ENCODE peak calls at places on chromosomes 4 and X, in five cellular contexts. One of them, this sample, is unnamed.

GRCh38 chr4:7634611-7635010 is 199.9 kb upstream of the PSAPL1 start:
- DNase-seq in fibroblast of the aortic adventitia: no peak
- DNase-seq in cardiac muscle cell: no peak
- DNase-seq in mammary epithelial cell: no peak
- DNase-seq in astrocyte of the spinal cord: no peak
- DNase-seq in this sample: no peak

GRCh38 chr4:14532436-14532835 is 469.8 kb upstream of the CPEB2 start:
- DNase-seq in fibroblast of the aortic adventitia: no peak
- DNase-seq in mammary epithelial cell: no peak
- DNase-seq in astrocyte of the spinal cord: no peak
- DNase-seq in cardiac muscle cell: no peak
- DNase-seq in this sample: no peak

GRCh38 chr4:88017516-88018302 is 10.3 kb downstream of the PKD2 start:
- DNase-seq in astrocyte of the spinal cord: peak
- DNase-seq in mammary epithelial cell: peak
- DNase-seq in cardiac muscle cell: no peak
- DNase-seq in fibroblast of the aortic adventitia: peak
- DNase-seq in this sample: peak

GRCh38 chrX:54446084-54446483 is 5.9 kb downstream of the TSR2 start:
- DNase-seq in fibroblast of the aortic adventitia: no peak
- DNase-seq in astrocyte of the spinal cord: no peak
- DNase-seq in mammary epithelial cell: no peak
- DNase-seq in cardiac muscle cell: no peak
- DNase-seq in this sample: no peak

GRCh38 chr4:153242848-153243324 is 38.6 kb downstream of the TRIM2 start:
- DNase-seq in fibroblast of the aortic adventitia: no peak
- DNase-seq in mammary epithelial cell: no peak
- DNase-seq in astrocyte of the spinal cord: no peak
- DNase-seq in cardiac muscle cell: no peak
- DNase-seq in this sample: no peak

GRCh38 chr4:54709281-54709854 is 51.6 kb downstream of the KIT start:
- DNase-seq in astrocyte of the spinal cord: no peak
- DNase-seq in cardiac muscle cell: no peak
- DNase-seq in fibroblast of the aortic adventitia: no peak
- DNase-seq in mammary epithelial cell: no peak
- DNase-seq in this sample: no peak

GRCh38 chr4:21819086-21819485 is 129.5 kb downstream of the KCNIP4 start:
- DNase-seq in cardiac muscle cell: peak
- DNase-seq in astrocyte of the spinal cord: peak
- DNase-seq in mammary epithelial cell: no peak
- DNase-seq in fibroblast of the aortic adventitia: peak
- DNase-seq in this sample: no peak

GRCh38 chrX:150143721-150144440 is 205.6 kb upstream of the EOLA2 start:
- DNase-seq in mammary epithelial cell: no peak
- DNase-seq in fibroblast of the aortic adventitia: no peak
- DNase-seq in cardiac muscle cell: no peak
- DNase-seq in astrocyte of the spinal cord: no peak
- DNase-seq in this sample: no peak

GRCh38 chr4:24763631-24764302 is 31.6 kb upstream of the SOD3 start:
- DNase-seq in mammary epithelial cell: peak
- DNase-seq in fibroblast of the aortic adventitia: peak
- DNase-seq in cardiac muscle cell: no peak
- DNase-seq in astrocyte of the spinal cord: no peak
- DNase-seq in this sample: peak

GRCh38 chr4:26058537-26058936 is 144.5 kb downstream of the SMIM20 start:
- DNase-seq in mammary epithelial cell: peak
- DNase-seq in fibroblast of the aortic adventitia: no peak
- DNase-seq in cardiac muscle cell: no peak
- DNase-seq in astrocyte of the spinal cord: no peak
- DNase-seq in this sample: no peak

GRCh38 chrX:101415180-101416130 is 7.4 kb downstream of the HNRNPH2 start:
- DNase-seq in fibroblast of the aortic adventitia: peak
- DNase-seq in mammary epithelial cell: peak
- DNase-seq in astrocyte of the spinal cord: peak
- DNase-seq in cardiac muscle cell: peak
- DNase-seq in this sample: no peak

GRCh38 chr4:54683616-54684346 is 26.0 kb downstream of the KIT start:
- DNase-seq in astrocyte of the spinal cord: peak
- DNase-seq in fibroblast of the aortic adventitia: peak
- DNase-seq in cardiac muscle cell: peak
- DNase-seq in mammary epithelial cell: peak
- DNase-seq in this sample: no peak

GRCh38 chrX:9144643-9145290 is 110.8 kb upstream of the FAM9B start:
- DNase-seq in cardiac muscle cell: no peak
- DNase-seq in mammary epithelial cell: no peak
- DNase-seq in fibroblast of the aortic adventitia: no peak
- DNase-seq in astrocyte of the spinal cord: no peak
- DNase-seq in this sample: no peak

GRCh38 chr4:6906046-6906445 is 3.6 kb upstream of the TBC1D14 start:
- DNase-seq in cardiac muscle cell: no peak
- DNase-seq in mammary epithelial cell: no peak
- DNase-seq in fibroblast of the aortic adventitia: no peak
- DNase-seq in astrocyte of the spinal cord: no peak
- DNase-seq in this sample: no peak

GRCh38 chr4:7420661-7421040 is 14.1 kb downstream of the PSAPL1 start:
- DNase-seq in astrocyte of the spinal cord: no peak
- DNase-seq in cardiac muscle cell: no peak
- DNase-seq in mammary epithelial cell: no peak
- DNase-seq in fibroblast of the aortic adventitia: no peak
- DNase-seq in this sample: no peak

GRCh38 chr4:2047031-2047660 is 12.0 kb upstream of the NAT8L start:
- DNase-seq in fibroblast of the aortic adventitia: no peak
- DNase-seq in mammary epithelial cell: no peak
- DNase-seq in cardiac muscle cell: no peak
- DNase-seq in astrocyte of the spinal cord: no peak
- DNase-seq in this sample: no peak

GRCh38 chrX:24494544-24495113 is 29.5 kb downstream of the PDK3 start:
- DNase-seq in fibroblast of the aortic adventitia: peak
- DNase-seq in astrocyte of the spinal cord: peak
- DNase-seq in cardiac muscle cell: no peak
- DNase-seq in mammary epithelial cell: peak
- DNase-seq in this sample: peak

GRCh38 chrX:109830704-109831206 is 97.7 kb upstream of the ACSL4 start:
- DNase-seq in mammary epithelial cell: no peak
- DNase-seq in fibroblast of the aortic adventitia: peak
- DNase-seq in astrocyte of the spinal cord: peak
- DNase-seq in cardiac muscle cell: no peak
- DNase-seq in this sample: no peak

GRCh38 chr4:48739560-48740019 is 40.5 kb downstream of the FRYL start:
- DNase-seq in cardiac muscle cell: no peak
- DNase-seq in fibroblast of the aortic adventitia: no peak
- DNase-seq in mammary epithelial cell: no peak
- DNase-seq in astrocyte of the spinal cord: no peak
- DNase-seq in this sample: no peak

GRCh38 chr4:47744253-47744652 is 93.6 kb downstream of the CORIN start:
- DNase-seq in fibroblast of the aortic adventitia: no peak
- DNase-seq in mammary epithelial cell: peak
- DNase-seq in astrocyte of the spinal cord: no peak
- DNase-seq in cardiac muscle cell: no peak
- DNase-seq in this sample: no peak

DNA sequence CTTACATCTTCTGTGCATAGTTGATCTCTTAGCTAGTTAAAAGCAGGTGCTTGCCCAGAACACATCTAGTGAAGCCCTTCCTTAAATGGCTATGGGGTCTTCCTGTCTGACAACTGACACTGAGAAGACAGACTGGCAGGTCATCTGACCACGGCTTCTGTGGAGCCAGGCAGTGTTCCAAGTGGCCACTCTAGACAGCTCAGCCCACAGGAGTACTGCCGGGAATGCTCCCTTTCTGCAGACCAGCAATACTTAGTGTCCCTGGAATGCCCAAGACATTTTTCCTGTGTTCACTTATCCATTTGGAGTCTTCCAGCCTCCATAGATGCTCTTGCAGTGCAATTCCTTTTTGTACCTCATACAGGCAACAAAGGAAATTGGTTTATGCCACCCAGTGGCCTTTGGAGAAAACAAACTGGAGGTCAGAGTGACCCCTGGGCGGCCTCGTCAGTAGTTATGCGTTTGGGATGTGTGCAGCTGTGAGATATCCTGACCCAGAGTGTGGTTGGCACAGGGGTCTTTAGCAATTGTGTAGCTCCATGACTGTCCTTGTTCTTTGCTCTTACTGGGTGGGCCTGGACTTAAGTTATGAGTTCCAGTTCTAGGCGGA is 335.5 kb downstream of the ARHGAP10 start:
- DNase-seq in cardiac muscle cell: peak
- DNase-seq in astrocyte of the spinal cord: no peak
- DNase-seq in fibroblast of the aortic adventitia: no peak
- DNase-seq in mammary epithelial cell: no peak
- DNase-seq in this sample: no peak
- TF ChIP-seq CTCF in cardiac muscle cell: no peak
- TF ChIP-seq CTCF in astrocyte of the spinal cord: peak
- TF ChIP-seq CTCF in fibroblast of the aortic adventitia: no peak
- TF ChIP-seq CTCF in mammary epithelial cell: no peak
- TF ChIP-seq CTCF in this sample: no peak

GRCh38 chrX:103831803-103832544 is at the start of gene RAB9B:
- DNase-seq in cardiac muscle cell: peak
- DNase-seq in astrocyte of the spinal cord: peak
- DNase-seq in mammary epithelial cell: peak
- DNase-seq in fibroblast of the aortic adventitia: no peak
- DNase-seq in this sample: no peak
- H3K4me3 ChIP-seq in cardiac muscle cell: peak
- H3K4me3 ChIP-seq in astrocyte of the spinal cord: peak
- H3K4me3 ChIP-seq in mammary epithelial cell: peak
- H3K4me3 ChIP-seq in fibroblast of the aortic adventitia: peak
- H3K4me3 ChIP-seq in this sample: peak

DNA sequence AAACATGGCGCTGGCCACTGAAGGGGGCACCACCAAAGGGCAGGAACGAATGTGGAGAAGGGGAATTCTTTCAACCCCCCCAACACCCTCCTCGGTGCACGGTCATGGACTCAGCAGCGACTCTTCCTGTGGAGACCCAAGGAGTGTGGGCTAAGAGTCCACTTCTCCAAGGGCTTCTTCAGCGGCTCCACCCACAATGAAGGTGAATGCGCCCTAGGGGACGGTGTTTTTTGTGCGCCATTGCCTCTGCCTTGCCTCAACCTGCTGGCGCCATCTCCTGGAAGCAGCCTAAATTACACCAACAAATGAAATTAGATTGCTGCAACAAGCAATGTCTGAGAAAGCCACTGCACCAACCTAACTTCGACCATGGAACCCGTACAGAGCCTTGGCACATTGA is 169.2 kb upstream of the MAGEB18 start:
- DNase-seq in cardiac muscle cell: peak
- DNase-seq in astrocyte of the spinal cord: peak
- DNase-seq in mammary epithelial cell: no peak
- DNase-seq in fibroblast of the aortic adventitia: peak
- DNase-seq in this sample: no peak
- TF ChIP-seq CTCF in cardiac muscle cell: peak
- TF ChIP-seq CTCF in astrocyte of the spinal cord: peak
- TF ChIP-seq CTCF in mammary epithelial cell: peak
- TF ChIP-seq CTCF in fibroblast of the aortic adventitia: peak
- TF ChIP-seq CTCF in this sample: peak

DNA sequence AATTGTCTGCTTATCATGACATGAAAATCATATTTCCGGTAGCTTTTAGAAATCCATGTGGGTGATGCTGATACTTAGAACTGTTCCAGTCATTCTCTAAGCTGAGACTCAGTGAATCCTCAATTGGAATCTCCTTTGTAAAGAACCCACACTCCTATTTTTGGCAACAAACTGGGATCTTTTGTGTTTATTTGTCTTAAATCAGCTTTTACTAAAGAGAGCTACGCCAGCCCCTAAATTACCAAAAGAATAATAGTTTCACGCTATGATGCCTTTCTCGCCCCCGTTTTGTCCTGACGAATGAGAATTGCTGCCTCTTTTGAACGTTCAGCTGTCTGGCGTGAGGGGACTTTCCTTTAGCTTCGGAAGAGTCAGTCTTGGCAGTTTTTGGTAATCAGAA is 195.9 kb downstream of the SHOX start:
- DNase-seq in mammary epithelial cell: no peak
- DNase-seq in fibroblast of the aortic adventitia: peak
- DNase-seq in cardiac muscle cell: no peak
- DNase-seq in astrocyte of the spinal cord: peak
- DNase-seq in this sample: no peak
- H3K4me3 ChIP-seq in mammary epithelial cell: no peak
- H3K4me3 ChIP-seq in fibroblast of the aortic adventitia: no peak
- H3K4me3 ChIP-seq in cardiac muscle cell: no peak
- H3K4me3 ChIP-seq in astrocyte of the spinal cord: no peak
- H3K4me3 ChIP-seq in this sample: no peak

DNA sequence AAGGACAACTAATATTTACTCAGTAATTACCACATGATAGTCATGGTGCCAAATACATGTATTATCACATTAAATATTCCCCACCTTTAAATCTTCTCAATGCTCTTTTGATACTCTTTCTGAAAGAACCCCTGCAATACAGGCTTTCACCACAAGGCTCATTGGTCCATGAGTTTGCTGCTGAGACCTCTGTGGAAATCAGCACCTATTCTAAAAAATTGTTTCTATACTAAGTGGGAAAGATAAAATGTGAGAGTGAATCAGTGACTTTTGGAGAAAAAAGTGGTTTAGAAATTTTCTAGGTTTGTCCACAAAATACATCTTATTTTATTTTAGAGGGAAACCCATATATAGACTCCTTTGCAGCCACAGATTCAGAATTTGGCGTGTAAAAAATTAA is 257.3 kb downstream of the ZIC3 start:
- DNase-seq in astrocyte of the spinal cord: no peak
- DNase-seq in cardiac muscle cell: no peak
- DNase-seq in mammary epithelial cell: no peak
- DNase-seq in fibroblast of the aortic adventitia: no peak
- DNase-seq in this sample: no peak
- TF ChIP-seq CTCF in astrocyte of the spinal cord: peak
- TF ChIP-seq CTCF in cardiac muscle cell: no peak
- TF ChIP-seq CTCF in mammary epithelial cell: no peak
- TF ChIP-seq CTCF in fibroblast of the aortic adventitia: peak
- TF ChIP-seq CTCF in this sample: no peak

GRCh38 chr4:186771624-186772023 is 48.0 kb upstream of the FAT1 start:
- DNase-seq in cardiac muscle cell: no peak
- DNase-seq in astrocyte of the spinal cord: no peak
- DNase-seq in mammary epithelial cell: no peak
- DNase-seq in fibroblast of the aortic adventitia: no peak
- DNase-seq in this sample: no peak
- H3K4me3 ChIP-seq in cardiac muscle cell: no peak
- H3K4me3 ChIP-seq in astrocyte of the spinal cord: no peak
- H3K4me3 ChIP-seq in mammary epithelial cell: no peak
- H3K4me3 ChIP-seq in fibroblast of the aortic adventitia: no peak
- H3K4me3 ChIP-seq in this sample: no peak

GRCh38 chr4:139014391-139015268 is 951 bp upstream of the NOCT start:
- DNase-seq in cardiac muscle cell: no peak
- DNase-seq in astrocyte of the spinal cord: peak
- DNase-seq in fibroblast of the aortic adventitia: peak
- DNase-seq in mammary epithelial cell: peak
- DNase-seq in this sample: peak
- TF ChIP-seq CTCF in cardiac muscle cell: no peak
- TF ChIP-seq CTCF in astrocyte of the spinal cord: no peak
- TF ChIP-seq CTCF in fibroblast of the aortic adventitia: no peak
- TF ChIP-seq CTCF in mammary epithelial cell: no peak
- TF ChIP-seq CTCF in this sample: no peak